ENCODE peak calls at places on chromosome 15, in eight cellular contexts. E, F, Z, J, Q, Y, H and P are unnamed samples.

GRCh38 chr15:48579945-48580671 is 65.4 kb downstream of the FBN1 start:
- DNase-seq in Q (no peak), F (no peak), J (no peak), E (no peak), Z (no peak), H (no peak), Y (no peak), P (no peak)

GRCh38 chr15:80991446-80991845 is 1.8 kb upstream of the MESD start:
- DNase-seq in H (no peak), E (peak; percentile 70), Y (no peak), Q (peak; percentile 58), J (no peak), F (peak; percentile 58), Z (no peak), P (no peak)

GRCh38 chr15:100034191-100034590 is 301.0 kb upstream of the LYSMD4 start:
- DNase-seq in H (no peak), F (no peak), Z (no peak), Y (no peak), J (no peak), E (no peak), Q (no peak), P (no peak)

GRCh38 chr15:66883322-66883911 is 181.4 kb downstream of the SMAD6 start:
- DNase-seq in E (no peak), H (peak; percentile 83), Q (peak; percentile 90), Y (no peak), Z (peak; percentile 60), F (no peak), J (peak; percentile 73), P (no peak)

GRCh38 chr15:39942101-39942752 is 8.3 kb downstream of the EIF2AK4 start:
- DNase-seq in Q (no peak), F (no peak), J (no peak), H (no peak), E (no peak), Z (no peak), Y (no peak), P (no peak)

GRCh38 chr15:73024161-73024560 is 28.1 kb upstream of the NEO1 start:
- DNase-seq in J (peak; percentile 59), E (no peak), Y (no peak), Z (no peak), H (no peak), F (no peak), Q (no peak), P (no peak)

GRCh38 chr15:79352206-79352605 is 41.3 kb downstream of the TMED3 start:
- DNase-seq in Z (no peak), F (no peak), Y (no peak), H (no peak), Q (no peak), J (no peak), E (no peak), P (no peak)

GRCh38 chr15:46229263-46229662 is 594.4 kb downstream of the SQOR start:
- DNase-seq in F (no peak), J (no peak), Z (no peak), E (no peak), Q (no peak), Y (no peak), H (no peak), P (no peak)

GRCh38 chr15:99207672-99208071 is 41.7 kb downstream of the TTC23 start:
- DNase-seq in H (no peak), E (no peak), Y (no peak), Q (no peak), Z (no peak), J (no peak), F (no peak), P (no peak)

GRCh38 chr15:80507638-80508316 is 103.6 kb downstream of the ARNT2 start:
- DNase-seq in Y (no peak), Q (no peak), F (no peak), H (no peak), E (no peak), Z (no peak), J (no peak), P (no peak)

GRCh38 chr15:28955160-28955502 is 69.4 kb downstream of the APBA2 start:
- DNase-seq in Z (no peak), H (no peak), E (peak; percentile 71), Y (no peak), Q (no peak), J (no peak), F (peak; percentile 69), P (no peak)

GRCh38 chr15:78624651-78625590 is 4.1 kb upstream of the CHRNA3 start:
- DNase-seq in Y (no peak), Z (no peak), E (no peak), F (no peak), J (no peak), H (no peak), Q (no peak), P (no peak)

GRCh38 chr15:100732359-100733055 is 130.1 kb downstream of the ASB7 start:
- DNase-seq in Y (no peak), Z (no peak), F (no peak), E (no peak), H (no peak), Q (no peak), J (no peak), P (no peak)

GRCh38 chr15:98003528-98003927 is 43.0 kb downstream of the ARRDC4 start:
- DNase-seq in E (no peak), Z (no peak), H (no peak), Q (no peak), Y (no peak), J (no peak), F (no peak), P (no peak)

GRCh38 chr15:88018865-88019626 is 237.5 kb downstream of the NTRK3 start:
- DNase-seq in E (no peak), F (no peak), Z (no peak), Y (no peak), Q (no peak), H (no peak), J (no peak), P (no peak)

GRCh38 chr15:30791239-30791638 is 112.5 kb upstream of the FAN1 start:
- DNase-seq in Z (no peak), Q (no peak), H (no peak), Y (no peak), J (no peak), F (peak; percentile 28), E (no peak), P (no peak)

GRCh38 chr15:98951493-98952320 is 55.9 kb downstream of the PGPEP1L start:
- DNase-seq in E (no peak), Y (no peak), H (no peak), Q (no peak), Z (no peak), F (no peak), J (no peak), P (no peak)

GRCh38 chr15:64264511-64264910 is 91.5 kb downstream of the CSNK1G1 start:
- DNase-seq in J (no peak), H (no peak), Z (no peak), Y (no peak), E (no peak), F (no peak), Q (no peak), P (no peak)

GRCh38 chr15:62135532-62136134 is 29.5 kb downstream of the C2CD4B start:
- DNase-seq in H (no peak), F (no peak), Y (no peak), J (no peak), E (no peak), Q (no peak), Z (no peak), P (no peak)

GRCh38 chr15:68203486-68203885 is 1.6 kb downstream of the CALML4 start:
- DNase-seq in F (no peak), Q (no peak), H (no peak), Y (no peak), Z (no peak), J (no peak), E (no peak), P (no peak)

GRCh38 chr15:75328493-75329314 is 7.2 kb upstream of the COMMD4 start:
- DNase-seq in H (no peak), Z (no peak), Y (no peak), E (no peak), J (no peak), Q (no peak), F (no peak), P (no peak)
- TF ChIP-seq CTCF in H (no peak), Z (no peak), Y (no peak), E (no peak), J (no peak), Q (no peak), F (no peak), P (no peak)

GRCh38 chr15:50840520-50840919 is 68.0 kb upstream of the AP4E1 start:
- DNase-seq in F (peak; percentile 6), Y (no peak), E (no peak), Q (no peak), Z (no peak), H (no peak), J (no peak), P (no peak)
- TF ChIP-seq CTCF in F (no peak), Y (peak; percentile 10), E (no peak), Q (no peak), Z (no peak), H (no peak), J (no peak), P (no peak)

DNA sequence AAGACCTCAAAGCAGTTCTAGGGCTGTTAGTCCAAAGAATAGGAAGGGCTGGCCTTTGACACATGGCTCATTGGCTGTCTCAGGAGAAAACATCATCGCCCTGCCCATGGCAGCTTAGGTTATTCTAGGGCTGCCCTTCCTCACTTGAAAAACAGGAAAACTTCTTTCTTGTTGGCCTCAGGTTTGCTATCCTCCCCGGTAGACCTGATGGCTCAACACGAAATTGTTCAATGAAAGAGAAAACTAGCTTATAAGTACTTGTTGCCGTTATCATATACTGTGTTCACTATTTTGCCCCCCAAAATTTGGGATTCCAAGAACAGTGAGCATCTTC is 602 bp upstream of the SLTM start:
- DNase-seq in E (no peak), H (no peak), Z (no peak), J (no peak), F (no peak), Q (no peak), Y (no peak), P (no peak)
- TF ChIP-seq CTCF in E (no peak), H (no peak), Z (no peak), J (no peak), F (peak; percentile 4), Q (no peak), Y (no peak), P (peak; percentile 6)

DNA sequence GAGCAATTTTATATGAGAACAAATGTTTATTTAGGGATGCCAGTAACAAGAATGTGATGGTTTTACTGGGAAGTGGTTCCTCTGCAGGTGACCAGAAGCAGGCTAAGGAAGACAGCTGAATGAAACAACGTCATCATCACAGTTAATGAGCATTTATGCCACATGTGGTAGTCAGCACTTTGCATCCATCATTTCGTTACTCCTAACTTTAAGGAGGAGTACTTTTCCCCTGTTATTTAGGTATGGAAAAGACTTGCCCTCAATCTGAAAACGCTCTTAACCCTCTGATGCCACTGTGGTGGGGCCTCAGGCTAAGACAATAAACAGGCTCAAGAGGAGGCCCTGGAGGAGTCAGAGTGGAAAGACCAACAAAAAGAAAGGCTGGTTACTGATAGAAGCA is 31.2 kb downstream of the INTS14 start:
- DNase-seq in Z (no peak), F (no peak), Q (no peak), Y (no peak), H (no peak), J (no peak), E (no peak), P (no peak)
- TF ChIP-seq CTCF in Z (no peak), F (no peak), Q (no peak), Y (no peak), H (no peak), J (no peak), E (no peak), P (no peak)